ENCODE peak calls at places on chromosome 19, in seven cellular contexts. O is left ventricle myocardium inferior, U is colonic mucosa, R is cardiac muscle cell, N is fibroblast of pulmonary artery, S is upper lobe of left lung, E is upper lobe of right lung. L is an unnamed sample.

GRCh38 chr19:44607049-44607448 is 6.3 kb upstream of the IGSF23 start:
- DNase-seq in O (no peak), U (peak; percentile 64), R (no peak), N (peak; percentile 69), S (no peak), E (no peak), L (peak; percentile 58)

GRCh38 chr19:33246729-33247440 is 21.2 kb upstream of the SLC7A10 start:
- DNase-seq in O (no peak), U (no peak), R (no peak), N (no peak), S (no peak), E (no peak), L (peak; percentile 13)

GRCh38 chr19:15432018-15432494 is 13.3 kb upstream of the AKAP8L start:
- DNase-seq in O (no peak), U (no peak), R (peak; percentile 20), N (no peak), S (no peak), E (no peak), L (no peak)

GRCh38 chr19:30374791-30375650 is 2.8 kb downstream of the ZNF536 start:
- DNase-seq in O (no peak), U (no peak), R (peak; percentile 12), N (no peak), S (peak; percentile 84), E (no peak), L (no peak)

GRCh38 chr19:31567776-31568175 is 218.5 kb upstream of the TSHZ3 start:
- DNase-seq in O (no peak), U (no peak), R (no peak), N (no peak), S (no peak), E (no peak), L (no peak)

GRCh38 chr19:21474671-21475181 is 30.7 kb upstream of the ZNF429 start:
- DNase-seq in O (peak; percentile 82), U (peak; percentile 77), R (peak; percentile 92), N (peak; percentile 47), S (peak; percentile 95), E (peak; percentile 85), L (peak; percentile 71)

GRCh38 chr19:40279761-40280607 is 5.2 kb downstream of the AKT2 start:
- DNase-seq in O (no peak), U (no peak), R (no peak), N (no peak), S (no peak), E (no peak), L (no peak)

GRCh38 chr19:17209126-17210036 is 5.8 kb upstream of the USE1 start:
- DNase-seq in O (no peak), U (peak; percentile 39), R (peak; percentile 45), N (peak; percentile 34), S (no peak), E (no peak), L (peak; percentile 45)

GRCh38 chr19:8403098-8403819 is 9.8 kb upstream of the MARCHF2 start:
- DNase-seq in O (no peak), U (no peak), R (no peak), N (no peak), S (peak; percentile 78), E (no peak), L (no peak)

GRCh38 chr19:46618670-46619231 is 6.1 kb downstream of the PTGIR start:
- DNase-seq in O (no peak), U (no peak), R (no peak), N (peak; percentile 86), S (no peak), E (no peak), L (peak; percentile 72)

GRCh38 chr19:43625918-43626579 is 6.6 kb upstream of the ZNF428 start:
- DNase-seq in O (no peak), U (peak; percentile 35), R (peak; percentile 13), N (no peak), S (no peak), E (no peak), L (peak; percentile 21)

GRCh38 chr19:57907394-57907793 is 9.0 kb downstream of the ZNF417 start:
- DNase-seq in O (no peak), U (no peak), R (no peak), N (no peak), S (no peak), E (no peak), L (no peak)

GRCh38 chr19:54648129-54648528 is 14.7 kb upstream of the LILRB4 start:
- DNase-seq in O (no peak), U (no peak), R (no peak), N (no peak), S (no peak), E (no peak), L (no peak)

GRCh38 chr19:49469828-49470614 is 4.0 kb upstream of the FLT3LG start:
- DNase-seq in O (no peak), U (no peak), R (no peak), N (no peak), S (peak; percentile 84), E (no peak), L (no peak)

GRCh38 chr19:41958367-41959055 is 610 bp downstream of the RABAC1 start:
- DNase-seq in O (peak; percentile 85), U (peak; percentile 97), R (peak; percentile 87), N (peak; percentile 62), S (peak; percentile 95), E (peak; percentile 96), L (peak; percentile 74)

GRCh38 chr19:41960973-41961372 is 1.9 kb upstream of the RABAC1 start:
- DNase-seq in O (no peak), U (no peak), R (no peak), N (no peak), S (no peak), E (no peak), L (no peak)

GRCh38 chr19:41957161-41957837 is 1.8 kb downstream of the RABAC1 start:
- DNase-seq in O (no peak), U (peak; percentile 85), R (no peak), N (no peak), S (no peak), E (no peak), L (no peak)

GRCh38 chr19:41957838-41958366 is 1.2 kb downstream of the RABAC1 start:
- DNase-seq in O (peak; percentile 48), U (peak; percentile 87), R (peak; percentile 84), N (peak; percentile 83), S (no peak), E (peak; percentile 85), L (peak; percentile 87)

DNA sequence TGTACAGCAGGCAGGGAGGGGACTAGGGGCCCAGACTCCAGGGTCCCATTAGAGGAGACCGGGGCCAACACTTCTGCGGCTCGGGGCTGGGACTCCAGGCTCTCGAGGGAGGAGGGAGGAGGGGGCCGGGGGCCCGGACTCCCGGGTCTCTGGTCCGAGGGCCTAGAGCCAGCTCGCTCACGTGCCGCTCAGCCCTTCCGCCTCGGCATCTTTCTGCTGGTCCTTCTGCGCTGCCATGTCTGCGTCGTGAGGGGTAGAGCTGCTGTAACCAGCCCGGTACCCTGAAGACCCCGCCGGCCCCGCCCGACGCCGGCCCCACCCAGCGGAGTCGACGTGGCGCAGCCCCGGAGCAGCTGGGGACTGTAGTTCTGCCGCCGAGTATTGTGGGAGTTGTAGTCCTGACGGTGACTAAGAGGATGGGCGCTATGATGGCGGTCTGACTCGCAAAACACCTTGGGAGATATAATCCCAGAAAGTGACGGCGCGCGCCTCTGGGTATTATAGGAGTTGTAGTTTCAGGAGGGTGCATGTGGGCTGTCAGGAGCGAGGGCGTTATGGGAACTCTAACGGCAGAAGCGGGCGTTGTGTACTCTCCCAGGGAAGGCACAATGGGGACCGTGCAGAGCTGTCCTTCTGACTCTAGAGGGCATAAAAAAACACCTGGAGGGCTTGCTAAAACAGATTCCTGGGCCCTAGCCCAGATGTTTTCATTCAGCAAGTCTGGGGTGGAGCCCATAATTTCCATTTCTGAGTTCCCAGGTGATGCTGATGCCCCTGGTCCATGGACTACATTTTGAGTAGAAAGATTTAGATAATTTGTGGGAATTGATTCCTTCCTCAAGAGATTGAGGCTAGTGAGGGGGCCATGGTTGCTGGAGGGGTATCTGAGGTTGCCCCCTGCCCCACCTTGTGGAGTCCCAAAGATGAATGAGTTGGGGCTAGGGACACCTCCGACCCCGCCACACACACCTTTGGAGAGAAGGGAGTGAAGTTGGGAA is at the start of gene RABAC1:
- DNase-seq in O (peak; percentile 89), U (peak; percentile 93), R (peak; percentile 94), N (peak; percentile 92), S (peak; percentile 97), E (peak; percentile 93), L (peak; percentile 90)
- H3K4me3 ChIP-seq in O (peak within 1 kb of the TSS; percentile 94), U (peak within 1 kb of the TSS; percentile 94), R (peak within 1 kb of the TSS; percentile 70), N (peak within 1 kb of the TSS; percentile 93), S (peak within 1 kb of the TSS; percentile 89), E (peak within 1 kb of the TSS; percentile 98), L (peak within 1 kb of the TSS; percentile 96)

DNA sequence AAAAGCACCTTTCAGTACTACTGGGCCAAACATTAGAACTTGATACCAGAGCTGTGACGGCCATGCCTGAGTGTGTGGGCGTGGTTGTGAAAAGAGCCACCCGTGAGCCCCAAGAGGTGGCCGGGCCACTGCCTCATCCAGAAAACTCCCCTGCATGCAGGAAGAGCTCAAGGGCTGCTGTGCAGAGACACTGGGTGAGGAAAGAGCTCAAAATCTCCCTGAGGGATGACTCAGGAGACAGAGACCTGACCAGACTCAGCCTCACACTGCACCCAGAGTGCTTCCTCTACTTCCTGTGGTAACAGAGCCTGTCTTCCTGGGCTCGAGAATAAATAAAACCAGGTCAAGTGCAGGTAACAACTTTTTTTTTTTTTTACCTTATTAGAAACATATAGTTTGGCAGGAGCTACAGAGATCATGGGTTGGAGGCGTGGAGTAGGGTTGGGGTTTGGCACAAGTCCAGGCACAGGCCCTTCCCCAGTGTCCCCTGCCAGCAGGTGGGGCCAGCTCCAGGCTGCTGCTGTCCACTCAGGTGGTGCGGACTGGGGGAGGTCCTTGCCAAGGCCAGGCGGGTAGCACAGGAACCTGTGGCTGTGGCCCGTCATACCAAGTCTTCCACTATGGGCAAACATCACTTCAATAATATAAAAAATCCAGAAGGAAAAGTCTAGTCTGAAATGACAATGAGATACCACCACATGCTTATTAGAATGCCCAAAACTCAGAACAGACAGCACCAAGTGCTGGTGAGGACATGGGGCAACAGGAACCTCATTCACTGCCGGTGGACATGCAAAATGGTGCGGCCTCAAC is 25.5 kb downstream of the ELL start:
- DNase-seq in O (peak; percentile 33), U (peak; percentile 60), R (no peak), N (peak; percentile 51), S (no peak), E (peak; percentile 85), L (peak; percentile 37)
- TF ChIP-seq CTCF in O (no peak), U (no peak), R (no peak), N (no peak), S (no peak), E (peak; percentile 9), L (no peak)

GRCh38 chr19:1496714-1497577 is 6.0 kb downstream of the REEP6 start:
- DNase-seq in O (no peak), U (no peak), R (no peak), N (no peak), S (peak; percentile 68), E (no peak), L (no peak)
- H3K4me3 ChIP-seq in O (no peak overlapping the region), U (no peak overlapping the region), R (no peak overlapping the region), N (no peak overlapping the region), S (no peak overlapping the region), E (no peak overlapping the region), L (no peak overlapping the region)

GRCh38 chr19:10874019-10874418 is 2.7 kb downstream of the CARM1 start:
- DNase-seq in O (no peak), U (peak; percentile 68), R (no peak), N (no peak), S (no peak), E (no peak), L (no peak)

GRCh38 chr19:10870501-10870954 is 825 bp upstream of the CARM1 start:
- DNase-seq in O (no peak), U (no peak), R (no peak), N (no peak), S (no peak), E (no peak), L (no peak)

GRCh38 chr19:10872551-10873107 is 1.3 kb downstream of the CARM1 start:
- DNase-seq in O (no peak), U (no peak), R (no peak), N (peak; percentile 10), S (no peak), E (no peak), L (no peak)

GRCh38 chr19:10870955-10871603 is at the start of gene CARM1:
- DNase-seq in O (peak; percentile 99), U (peak; percentile 100), R (peak; percentile 98), N (peak; percentile 99), S (peak; percentile 100), E (peak; percentile 100), L (peak; percentile 100)

GRCh38 chr19:10871711-10872550 is 578 bp downstream of the CARM1 start:
- DNase-seq in O (peak; percentile 52), U (peak; percentile 60), R (peak; percentile 60), N (no peak), S (peak; percentile 93), E (peak; percentile 81), L (no peak)
- TF ChIP-seq CTCF in O (peak; percentile 31), U (peak; percentile 20), R (peak; percentile 5), N (no peak), S (peak; percentile 24), E (peak; percentile 19), L (peak; percentile 17)